ENCODE peak calls at places on chromosomes 11 and 22, in four cellular contexts. W is tibial nerve, N is M059J, Q is mesothelial cell of epicardium. F is an unnamed sample.

GRCh38 chr11:95917188-95918036 is 6.5 kb downstream of the MTMR2 start:
- DNase-seq in N (peak; percentile 9), W (no peak), Q (no peak), F (no peak)

GRCh38 chr11:74443071-74443864 is 24.1 kb downstream of the KCNE3 start:
- DNase-seq in Q (no peak), W (no peak), N (peak; percentile 76), F (no peak)

GRCh38 chr22:37328017-37328416 is 45.7 kb downstream of the CYTH4 start:
- DNase-seq in W (no peak), Q (no peak), N (peak; percentile 93), F (no peak)

GRCh38 chr22:44691796-44692661 is 10.0 kb upstream of the PRR5 start:
- DNase-seq in Q (no peak), N (no peak), W (no peak), F (no peak)

GRCh38 chr11:132802932-132803331 is 729.4 kb downstream of the OPCML start:
- DNase-seq in N (no peak), Q (no peak), W (no peak), F (no peak)

GRCh38 chr11:68780829-68781228 is 29.5 kb upstream of the TESMIN start:
- DNase-seq in Q (no peak), W (no peak), N (no peak), F (no peak)

GRCh38 chr11:131253142-131253884 is 117.1 kb upstream of the NTM start:
- DNase-seq in N (peak; percentile 4), Q (no peak), W (no peak), F (no peak)

GRCh38 chr11:77146261-77147035 is 18.4 kb downstream of the MYO7A start:
- DNase-seq in Q (no peak), N (no peak), W (no peak), F (no peak)

GRCh38 chr11:834371-835316 is 1.9 kb downstream of the CD151 start:
- DNase-seq in N (peak; percentile 97), Q (no peak), W (no peak), F (no peak)

GRCh38 chr11:2527621-2528291 is 82.9 kb downstream of the KCNQ1 start:
- DNase-seq in N (no peak), Q (peak; percentile 13), W (no peak), F (no peak)

GRCh38 chr11:64608636-64609035 is 17.6 kb downstream of the SLC22A12 start:
- DNase-seq in Q (no peak), N (no peak), W (no peak), F (no peak)

GRCh38 chr11:133930767-133931448 is 25.9 kb downstream of the IGSF9B start:
- DNase-seq in Q (no peak), N (no peak), W (no peak), F (no peak)

GRCh38 chr22:40920526-40920925 is 30.7 kb upstream of the RBX1 start:
- DNase-seq in W (no peak), Q (no peak), N (no peak), F (no peak)

GRCh38 chr11:119685073-119685746 is 43.8 kb downstream of the NECTIN1 start:
- DNase-seq in Q (no peak), W (no peak), N (no peak), F (no peak)

GRCh38 chr22:46370584-46371373 is 35.3 kb downstream of the TRMU start:
- DNase-seq in W (no peak), Q (no peak), N (no peak), F (no peak)

GRCh38 chr11:19995131-19995530 is 165.1 kb downstream of the DBX1 start:
- DNase-seq in N (peak; percentile 91), W (no peak), Q (no peak), F (no peak)

GRCh38 chr11:67355023-67355793 is 1.9 kb upstream of the POLD4 start:
- DNase-seq in Q (no peak), N (no peak), W (no peak), F (no peak)

GRCh38 chr11:74535371-74536118 is 42.0 kb upstream of the LIPT2 start:
- DNase-seq in Q (no peak), W (no peak), N (peak; percentile 6), F (no peak)